ENCODE peak calls at places on chromosome 3, in four cellular contexts. Z is tibial artery, A is GM13977, I is PC-3. S is an unnamed sample.

GRCh38 chr3:95240395-95240794 is 1177.5 kb downstream of the NSUN3 start:
- DNase-seq in Z (no peak), A (no peak), I (no peak), S (no peak)

GRCh38 chr3:185029071-185029470 is 123.8 kb downstream of the C3orf70 start:
- DNase-seq in Z (no peak), A (no peak), I (no peak), S (no peak)

GRCh38 chr3:100496711-100497261 is 4.4 kb downstream of the TMEM45A start:
- DNase-seq in Z (no peak), A (peak), I (peak), S (no peak)

GRCh38 chr3:16239082-16239770 is 25.5 kb downstream of the DPH3 start:
- DNase-seq in Z (no peak), A (no peak), I (no peak), S (peak)

GRCh38 chr3:101179637-101180036 is 140.7 kb downstream of the IMPG2 start:
- DNase-seq in Z (no peak), A (no peak), I (no peak), S (no peak)

GRCh38 chr3:194324823-194325327 is 26.3 kb downstream of the CPN2 start:
- DNase-seq in Z (no peak), A (no peak), I (no peak), S (no peak)

GRCh38 chr3:133535971-133536634 is 37.4 kb upstream of the CDV3 start:
- DNase-seq in Z (peak), A (no peak), I (peak), S (no peak)

GRCh38 chr3:184687363-184688049 is 24.4 kb downstream of the MAGEF1 start:
- DNase-seq in Z (peak), A (no peak), I (no peak), S (no peak)

GRCh38 chr3:122679467-122680291 is 960 bp upstream of the PARP14 start:
- DNase-seq in Z (peak), A (no peak), I (peak), S (peak)

GRCh38 chr3:78604328-78604727 is 1163.5 kb downstream of the ROBO1 start:
- DNase-seq in Z (no peak), A (no peak), I (peak), S (no peak)

GRCh38 chr3:143267984-143268383 is 148.4 kb downstream of the CHST2 start:
- DNase-seq in Z (no peak), A (no peak), I (no peak), S (no peak)

GRCh38 chr3:43769097-43769470 is 78.3 kb downstream of the ABHD5 start:
- DNase-seq in Z (no peak), A (no peak), I (no peak), S (no peak)

GRCh38 chr3:12405432-12406272 is 78.6 kb upstream of the TSEN2 start:
- DNase-seq in Z (peak), A (no peak), I (peak), S (no peak)

GRCh38 chr3:124772081-124772831 is 42.0 kb downstream of the UMPS start:
- DNase-seq in Z (peak), A (no peak), I (no peak), S (peak)

GRCh38 chr3:155701882-155702465 is 42.9 kb downstream of the PLCH1 start:
- DNase-seq in Z (no peak), A (peak), I (peak), S (no peak)

GRCh38 chr3:130894130-130894872 is 417 bp downstream of the ATP2C1 start:
- DNase-seq in Z (peak), A (peak), I (no peak), S (peak)

GRCh38 chr3:51400169-51400568 is 9.1 kb downstream of the RBM15B start:
- DNase-seq in Z (no peak), A (no peak), I (no peak), S (peak)

GRCh38 chr3:18127864-18128185 is 297.3 kb downstream of the SATB1 start:
- DNase-seq in Z (no peak), A (no peak), I (no peak), S (no peak)

GRCh38 chr3:74139648-74140047 is 474.8 kb downstream of the CNTN3 start:
- DNase-seq in Z (no peak), A (no peak), I (no peak), S (peak)

GRCh38 chr3:38102073-38102844 is 34.7 kb downstream of the ACAA1 start:
- DNase-seq in Z (no peak), A (no peak), I (no peak), S (no peak)

GRCh38 chr3:102480139-102480538 is 45.3 kb downstream of the ZPLD1 start:
- DNase-seq in Z (no peak), A (no peak), I (no peak), S (no peak)

GRCh38 chr3:188316723-188317070 is 162.7 kb downstream of the LPP start:
- DNase-seq in Z (no peak), A (no peak), I (no peak), S (no peak)

GRCh38 chr3:131480116-131480515 is 22.7 kb downstream of the MRPL3 start:
- DNase-seq in Z (no peak), A (no peak), I (no peak), S (no peak)

GRCh38 chr3:151299006-151299405 is 17.6 kb downstream of the GPR87 start:
- DNase-seq in Z (no peak), A (no peak), I (no peak), S (no peak)

GRCh38 chr3:171186383-171186782 is 159.9 kb upstream of the SLC2A2 start:
- DNase-seq in Z (no peak), A (no peak), I (no peak), S (no peak)

GRCh38 chr3:4417449-4417848 is 49.6 kb downstream of the SUMF1 start:
- DNase-seq in Z (no peak), A (no peak), I (peak), S (no peak)

GRCh38 chr3:188194327-188194726 is 40.4 kb downstream of the LPP start:
- DNase-seq in Z (no peak), A (no peak), I (peak), S (no peak)

GRCh38 chr3:21745971-21746370 is 5.0 kb downstream of the ZNF385D start:
- DNase-seq in Z (no peak), A (no peak), I (no peak), S (no peak)

GRCh38 chr3:168062679-168063078 is 33.0 kb downstream of the GOLIM4 start:
- DNase-seq in Z (no peak), A (no peak), I (no peak), S (no peak)

GRCh38 chr3:148643389-148643840 is 54.3 kb upstream of the AGTR1 start:
- DNase-seq in Z (no peak), A (no peak), I (no peak), S (no peak)

GRCh38 chr3:22245122-22245521 is 494.1 kb upstream of the ZNF385D start:
- DNase-seq in Z (peak), A (no peak), I (peak), S (no peak)

S was measured in WERI-Rb-1.